ENCODE peak calls at places on chromosomes 5 and 9, in nine cellular contexts. One of them, this sample, is unnamed.

GRCh38 chr5:1418238-1418920 is 26.9 kb downstream of the SLC6A3 start:
- DNase-seq in PC-3: no peak
- DNase-seq in astrocyte of the spinal cord: no peak
- DNase-seq in endothelial cell: no peak
- DNase-seq in ovary: no peak
- DNase-seq in lower leg skin: no peak
- DNase-seq in Right ventricle myocardium superior: peak; percentile 1
- DNase-seq in NCI-H446: no peak
- DNase-seq in RPMI8226: no peak
- DNase-seq in this sample: no peak

GRCh38 chr9:133768859-133769510 is 30.8 kb upstream of the SARDH start:
- DNase-seq in PC-3: no peak
- DNase-seq in astrocyte of the spinal cord: no peak
- DNase-seq in endothelial cell: no peak
- DNase-seq in ovary: peak; percentile 8
- DNase-seq in lower leg skin: peak; percentile 72
- DNase-seq in Right ventricle myocardium superior: peak; percentile 37
- DNase-seq in NCI-H446: no peak
- DNase-seq in RPMI8226: peak; percentile 55
- DNase-seq in this sample: peak; percentile 66

GRCh38 chr9:32423371-32423770 is 38.9 kb downstream of the ACO1 start:
- DNase-seq in PC-3: peak; percentile 72
- DNase-seq in astrocyte of the spinal cord: peak; percentile 56
- DNase-seq in endothelial cell: no peak
- DNase-seq in ovary: no peak
- DNase-seq in lower leg skin: no peak
- DNase-seq in Right ventricle myocardium superior: no peak
- DNase-seq in NCI-H446: no peak
- DNase-seq in RPMI8226: no peak
- DNase-seq in this sample: no peak

GRCh38 chr5:531101-531748 is 7.0 kb upstream of the SLC9A3 start:
- DNase-seq in PC-3: no peak
- DNase-seq in astrocyte of the spinal cord: no peak
- DNase-seq in endothelial cell: no peak
- DNase-seq in ovary: no peak
- DNase-seq in lower leg skin: no peak
- DNase-seq in Right ventricle myocardium superior: peak; percentile 26
- DNase-seq in NCI-H446: no peak
- DNase-seq in RPMI8226: no peak
- DNase-seq in this sample: no peak

GRCh38 chr9:134681061-134681661 is 39.6 kb downstream of the COL5A1 start:
- DNase-seq in PC-3: no peak
- DNase-seq in astrocyte of the spinal cord: peak; percentile 80
- DNase-seq in endothelial cell: no peak
- DNase-seq in ovary: no peak
- DNase-seq in lower leg skin: no peak
- DNase-seq in Right ventricle myocardium superior: peak; percentile 52
- DNase-seq in NCI-H446: no peak
- DNase-seq in RPMI8226: no peak
- DNase-seq in this sample: no peak

GRCh38 chr9:113564804-113565237 is 101.3 kb downstream of the RGS3 start:
- DNase-seq in PC-3: no peak
- DNase-seq in astrocyte of the spinal cord: peak; percentile 79
- DNase-seq in endothelial cell: no peak
- DNase-seq in ovary: peak; percentile 51
- DNase-seq in lower leg skin: peak; percentile 91
- DNase-seq in Right ventricle myocardium superior: peak; percentile 79
- DNase-seq in NCI-H446: no peak
- DNase-seq in RPMI8226: no peak
- DNase-seq in this sample: peak; percentile 80

GRCh38 chr5:95590880-95591279 is 29.0 kb upstream of the GPR150 start:
- DNase-seq in PC-3: no peak
- DNase-seq in astrocyte of the spinal cord: peak; percentile 1
- DNase-seq in endothelial cell: no peak
- DNase-seq in ovary: no peak
- DNase-seq in lower leg skin: no peak
- DNase-seq in Right ventricle myocardium superior: no peak
- DNase-seq in NCI-H446: no peak
- DNase-seq in RPMI8226: no peak
- DNase-seq in this sample: no peak

GRCh38 chr5:127571314-127571713 is 53.9 kb downstream of the PRRC1 start:
- DNase-seq in PC-3: no peak
- DNase-seq in astrocyte of the spinal cord: no peak
- DNase-seq in endothelial cell: no peak
- DNase-seq in ovary: no peak
- DNase-seq in lower leg skin: no peak
- DNase-seq in Right ventricle myocardium superior: no peak
- DNase-seq in NCI-H446: no peak
- DNase-seq in RPMI8226: no peak
- DNase-seq in this sample: no peak

This sample was measured in adrenal gland.